ENCODE peak calls at places on chromosomes 5 and 9, in seven cellular contexts. U, Q, O, B, Y, I and P are unnamed samples.

GRCh38 chr9:129305246-129305645 is 127.2 kb upstream of the IER5L start:
- DNase-seq in Y (no peak), B (no peak), I (no peak), Q (no peak), U (no peak), O (no peak), P (peak; percentile 17)

GRCh38 chr5:96067902-96068614 is 106.4 kb upstream of the ELL2 start:
- DNase-seq in Q (no peak), B (peak; percentile 97), O (peak; percentile 77), U (no peak), Y (peak; percentile 90), I (no peak), P (no peak)

GRCh38 chr9:70081120-70081495 is 37.5 kb downstream of the MAMDC2 start:
- DNase-seq in B (peak; percentile 72), I (no peak), Q (no peak), U (no peak), Y (peak; percentile 72), O (no peak), P (no peak)

GRCh38 chr5:163269624-163270023 is 167.8 kb upstream of the CCNG1 start:
- DNase-seq in Q (no peak), Y (no peak), I (no peak), B (no peak), O (no peak), U (no peak), P (no peak)

GRCh38 chr5:27900761-27901160 is 862.4 kb upstream of the CDH9 start:
- DNase-seq in I (no peak), U (no peak), O (no peak), B (no peak), Y (no peak), Q (no peak), P (no peak)

GRCh38 chr5:94715843-94716242 is 97.4 kb downstream of the SLF1 start:
- DNase-seq in O (no peak), Q (no peak), U (no peak), Y (no peak), I (no peak), B (no peak), P (no peak)

GRCh38 chr9:86946712-86947145 is 577 bp downstream of the GAS1 start:
- DNase-seq in Y (peak; percentile 60), I (peak; percentile 33), Q (no peak), O (no peak), U (peak; percentile 77), B (peak; percentile 65), P (peak; percentile 65)

GRCh38 chr9:504921-505821 is 290.5 kb downstream of the DOCK8 start:
- DNase-seq in Q (no peak), I (no peak), O (no peak), B (no peak), Y (no peak), U (peak; percentile 51), P (peak; percentile 55)

GRCh38 chr5:9513825-9514224 is 32.0 kb downstream of the SEMA5A start:
- DNase-seq in U (no peak), B (peak; percentile 39), Q (no peak), O (no peak), I (no peak), Y (peak; percentile 53), P (no peak)

GRCh38 chr5:34038838-34039237 is 4.2 kb downstream of the C1QTNF3 start:
- DNase-seq in Y (no peak), O (no peak), Q (no peak), B (no peak), I (no peak), U (no peak), P (no peak)

GRCh38 chr5:6583049-6583880 is 49.6 kb downstream of the NSUN2 start:
- DNase-seq in I (no peak), B (no peak), Y (no peak), O (no peak), U (no peak), Q (no peak), P (no peak)

GRCh38 chr5:35823347-35823875 is 33.3 kb upstream of the IL7R start:
- DNase-seq in B (no peak), Q (no peak), O (no peak), Y (no peak), U (no peak), I (no peak), P (no peak)

GRCh38 chr9:13354733-13355132 is 75.2 kb upstream of the MPDZ start:
- DNase-seq in O (no peak), Q (no peak), B (peak; percentile 4), U (no peak), Y (no peak), I (no peak), P (no peak)

GRCh38 chr5:90221947-90222346 is 187.6 kb downstream of the CETN3 start:
- DNase-seq in U (no peak), I (no peak), Y (no peak), Q (no peak), O (no peak), B (no peak), P (no peak)

GRCh38 chr5:116303810-116304209 is 219.0 kb downstream of the COMMD10 start:
- DNase-seq in Q (no peak), O (no peak), Y (no peak), B (no peak), I (no peak), U (no peak), P (no peak)

GRCh38 chr5:84450617-84451414 is 66.1 kb upstream of the EDIL3 start:
- DNase-seq in I (no peak), B (no peak), O (no peak), U (no peak), Q (no peak), Y (no peak), P (no peak)

GRCh38 chr9:127538849-127539258 is 73.2 kb upstream of the STXBP1 start:
- DNase-seq in O (no peak), I (no peak), B (peak; percentile 75), Q (no peak), Y (peak; percentile 76), U (no peak), P (no peak)

GRCh38 chr5:10902145-10902544 is 141.1 kb upstream of the DAP start:
- DNase-seq in U (no peak), I (no peak), O (no peak), Y (peak; percentile 53), B (peak; percentile 78), Q (no peak), P (no peak)

GRCh38 chr9:114902773-114903589 is 27.4 kb downstream of the TNFSF8 start:
- DNase-seq in Q (no peak), O (no peak), Y (peak; percentile 33), U (no peak), B (peak; percentile 59), I (no peak), P (no peak)

GRCh38 chr9:88813810-88814209 is 177.5 kb upstream of the S1PR3 start:
- DNase-seq in O (no peak), Y (no peak), B (no peak), Q (no peak), U (no peak), I (no peak), P (no peak)

GRCh38 chr5:71924325-71924724 is 182.9 kb upstream of the MAP1B start:
- DNase-seq in O (no peak), Y (no peak), I (no peak), B (no peak), Q (no peak), U (no peak), P (no peak)

GRCh38 chr5:158560170-158560569 is 539.5 kb downstream of the EBF1 start:
- DNase-seq in Q (no peak), Y (no peak), B (peak; percentile 55), U (no peak), O (no peak), I (no peak), P (no peak)

GRCh38 chr5:158390556-158390955 is 531.6 kb upstream of the CLINT1 start:
- DNase-seq in U (no peak), Q (no peak), B (peak; percentile 85), Y (peak; percentile 48), I (no peak), O (no peak), P (no peak)

GRCh38 chr5:59798862-59799667 is 94.5 kb downstream of the PDE4D start:
- DNase-seq in B (peak; percentile 47), O (no peak), U (no peak), Q (no peak), Y (peak; percentile 18), I (no peak), P (no peak)

GRCh38 chr5:150497274-150497988 is 10.5 kb upstream of the NDST1 start:
- DNase-seq in Q (no peak), O (peak; percentile 81), Y (peak; percentile 89), I (no peak), B (peak; percentile 96), U (peak; percentile 86), P (no peak)

GRCh38 chr5:50744761-50745160 is 78.3 kb downstream of the PARP8 start:
- DNase-seq in O (no peak), I (no peak), B (peak; percentile 63), U (no peak), Q (no peak), Y (peak; percentile 38), P (no peak)

GRCh38 chr9:95620296-95620695 is 103.5 kb upstream of the PTCH1 start:
- DNase-seq in Y (no peak), Q (no peak), U (no peak), O (no peak), I (no peak), B (no peak), P (no peak)

GRCh38 chr9:135775911-135776310 is 73.9 kb downstream of the KCNT1 start:
- DNase-seq in Q (no peak), I (no peak), Y (no peak), B (no peak), U (no peak), O (no peak), P (no peak)

GRCh38 chr9:111851536-111851935 is 45.1 kb upstream of the UGCG start:
- DNase-seq in Y (no peak), B (peak; percentile 63), Q (no peak), I (no peak), O (peak; percentile 48), U (no peak), P (no peak)

GRCh38 chr9:88741335-88741734 is 206.4 kb downstream of the NXNL2 start:
- DNase-seq in I (no peak), U (no peak), B (peak; percentile 39), O (no peak), Q (no peak), Y (no peak), P (no peak)

GRCh38 chr5:116510525-116510924 is 64.1 kb downstream of the SEMA6A start:
- DNase-seq in O (no peak), B (no peak), Y (no peak), Q (no peak), U (no peak), I (no peak), P (no peak)

GRCh38 chr5:158824167-158824882 is 275.4 kb downstream of the EBF1 start:
- DNase-seq in O (no peak), Y (no peak), B (no peak), Q (no peak), U (no peak), I (no peak), P (no peak)

GRCh38 chr5:142925795-142926194 is 155.6 kb downstream of the ARHGAP26 start:
- DNase-seq in Q (no peak), I (no peak), U (no peak), Y (peak; percentile 82), O (no peak), B (peak; percentile 82), P (no peak)

GRCh38 chr5:117131048-117131679 is 556.5 kb upstream of the SEMA6A start:
- DNase-seq in I (no peak), Y (no peak), B (no peak), O (no peak), Q (no peak), U (no peak), P (no peak)

GRCh38 chr5:178288373-178289368 is 56.1 kb upstream of the PHYKPL start:
- DNase-seq in U (peak; percentile 22), O (no peak), Q (no peak), Y (no peak), B (no peak), I (no peak), P (peak; percentile 50)

GRCh38 chr9:82320566-82320965 is 332.0 kb downstream of the SPATA31D1 start:
- DNase-seq in Y (no peak), Q (no peak), I (no peak), U (no peak), O (no peak), B (peak; percentile 20), P (no peak)